ENCODE peak calls at places on chromosomes 4 and X, in five cellular contexts. One of them, this sample, is unnamed.
A peak's percentile ranks its signal among the peaks of the same experiment; 100 is the strongest.

GRCh38 chr4:17623451-17624001 is 9.1 kb downstream of the MED28 start:
- DNase-seq in ovary: no peak
- DNase-seq in heart left ventricle: no peak
- DNase-seq in A549: no peak
- DNase-seq in HepG2: no peak
- DNase-seq in this sample: no peak

GRCh38 chrX:136954930-136955329 is 74.4 kb upstream of the RBMX start:
- DNase-seq in HepG2: peak; percentile 6
- DNase-seq in A549: peak; percentile 42
- DNase-seq in heart left ventricle: no peak
- DNase-seq in ovary: no peak
- DNase-seq in this sample: no peak

GRCh38 chr4:174120446-174121142 is 162.9 kb downstream of the FBXO8 start:
- DNase-seq in A549: peak; percentile 81
- DNase-seq in heart left ventricle: peak; percentile 64
- DNase-seq in HepG2: peak; percentile 62
- DNase-seq in ovary: peak; percentile 69
- DNase-seq in this sample: no peak

GRCh38 chrX:152913354-152913753 is 15.5 kb downstream of the ZNF185 start:
- DNase-seq in HepG2: no peak
- DNase-seq in ovary: no peak
- DNase-seq in heart left ventricle: no peak
- DNase-seq in A549: no peak
- DNase-seq in this sample: no peak

GRCh38 chr4:26088433-26088928 is 174.5 kb downstream of the SMIM20 start:
- DNase-seq in ovary: no peak
- DNase-seq in A549: no peak
- DNase-seq in heart left ventricle: no peak
- DNase-seq in HepG2: no peak
- DNase-seq in this sample: no peak

GRCh38 chrX:133535066-133535465 is 119.8 kb upstream of the GPC4 start:
- DNase-seq in ovary: no peak
- DNase-seq in A549: no peak
- DNase-seq in HepG2: no peak
- DNase-seq in heart left ventricle: no peak
- DNase-seq in this sample: no peak

GRCh38 chr4:81445196-81445595 is 26.5 kb downstream of the RASGEF1B start:
- DNase-seq in heart left ventricle: no peak
- DNase-seq in A549: no peak
- DNase-seq in ovary: no peak
- DNase-seq in HepG2: no peak
- DNase-seq in this sample: no peak

GRCh38 chrX:51975811-51976210 is 82.4 kb downstream of the MAGED1 start:
- DNase-seq in A549: no peak
- DNase-seq in ovary: no peak
- DNase-seq in heart left ventricle: no peak
- DNase-seq in HepG2: peak; percentile 5
- DNase-seq in this sample: no peak

GRCh38 chr4:122139139-122139538 is 13.0 kb upstream of the BLTP1 start:
- DNase-seq in ovary: no peak
- DNase-seq in HepG2: no peak
- DNase-seq in A549: no peak
- DNase-seq in heart left ventricle: no peak
- DNase-seq in this sample: no peak

GRCh38 chr4:53059253-53059652 is 197.1 kb downstream of the RASL11B start:
- DNase-seq in A549: no peak
- DNase-seq in ovary: no peak
- DNase-seq in HepG2: no peak
- DNase-seq in heart left ventricle: no peak
- DNase-seq in this sample: no peak

DNA sequence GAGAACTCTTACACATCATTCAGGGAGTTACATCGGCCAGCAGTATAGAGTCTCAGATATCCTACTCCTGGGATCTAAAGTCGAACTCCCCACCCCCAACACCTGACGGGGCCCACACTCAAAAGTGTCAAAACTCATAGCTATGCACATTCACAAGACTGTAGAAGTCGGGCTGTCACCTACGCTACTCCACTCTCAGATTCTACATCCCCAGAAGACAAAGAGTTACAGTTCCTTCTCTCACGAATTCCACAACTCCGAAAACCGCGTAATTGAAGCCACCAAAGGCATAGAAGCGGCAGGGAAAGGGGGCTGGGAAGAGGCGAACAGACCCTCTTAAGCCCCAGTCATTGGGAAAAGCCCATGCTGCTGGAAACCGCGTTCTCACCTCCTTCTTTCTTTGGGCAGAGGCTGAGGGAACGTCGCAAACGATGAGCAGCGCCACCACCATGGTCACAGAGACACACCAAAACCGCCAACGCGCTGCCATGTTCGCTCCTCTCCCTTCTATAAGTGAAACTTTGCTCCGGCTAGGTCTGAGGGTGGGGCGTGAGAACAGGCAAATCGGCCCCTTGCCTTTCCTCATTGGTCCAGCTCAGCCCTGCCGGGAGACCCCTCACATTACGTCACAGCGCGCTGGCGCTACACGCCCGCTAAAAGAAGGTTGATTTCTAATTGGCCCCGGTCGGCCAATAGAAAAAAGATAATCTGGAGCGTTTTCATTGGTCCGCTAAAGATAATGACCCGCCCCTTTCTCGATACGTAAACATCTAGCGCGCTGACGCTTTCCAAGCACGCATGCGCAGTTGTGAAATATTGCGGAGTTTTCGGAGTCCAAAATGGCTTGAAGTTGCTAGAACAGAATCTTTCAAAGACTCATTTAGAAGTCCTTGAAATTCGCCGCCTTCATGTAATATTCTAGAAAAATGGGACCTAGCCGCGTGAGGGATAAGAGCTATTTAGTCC is at the start of gene MAGT1:
- DNase-seq in ovary: peak; percentile 88
- DNase-seq in heart left ventricle: peak; percentile 92
- DNase-seq in HepG2: peak; percentile 94
- DNase-seq in A549: peak; percentile 97
- DNase-seq in this sample: peak; percentile 85
- TF ChIP-seq POLR2A in ovary: peak; percentile 80
- TF ChIP-seq POLR2A in heart left ventricle: peak; percentile 80
- TF ChIP-seq POLR2A in HepG2: peak; percentile 89
- TF ChIP-seq POLR2A in A549: peak; percentile 85
- TF ChIP-seq POLR2A in this sample: peak; percentile 88

GRCh38 chr4:184385705-184386141 is 88.6 kb downstream of the IRF2 start:
- DNase-seq in heart left ventricle: no peak
- DNase-seq in ovary: no peak
- DNase-seq in A549: no peak
- DNase-seq in HepG2: peak; percentile 92
- DNase-seq in this sample: peak; percentile 57

GRCh38 chr4:184387351-184387750 is 87.0 kb downstream of the IRF2 start:
- DNase-seq in HepG2: no peak
- DNase-seq in A549: no peak
- DNase-seq in ovary: no peak
- DNase-seq in heart left ventricle: no peak
- DNase-seq in this sample: peak; percentile 59

GRCh38 chr4:184388106-184388505 is 86.2 kb downstream of the IRF2 start:
- DNase-seq in HepG2: no peak
- DNase-seq in heart left ventricle: no peak
- DNase-seq in A549: no peak
- DNase-seq in ovary: no peak
- DNase-seq in this sample: no peak

GRCh38 chr4:184384810-184385557 is 89.4 kb downstream of the IRF2 start:
- DNase-seq in HepG2: no peak
- DNase-seq in A549: no peak
- DNase-seq in heart left ventricle: no peak
- DNase-seq in ovary: no peak
- DNase-seq in this sample: no peak

GRCh38 chr4:184386271-184386781 is 88.0 kb downstream of the IRF2 start:
- DNase-seq in heart left ventricle: no peak
- DNase-seq in ovary: no peak
- DNase-seq in A549: no peak
- DNase-seq in HepG2: no peak
- DNase-seq in this sample: no peak
- TF ChIP-seq POLR2A in heart left ventricle: no peak
- TF ChIP-seq POLR2A in ovary: no peak
- TF ChIP-seq POLR2A in A549: no peak
- TF ChIP-seq POLR2A in HepG2: no peak
- TF ChIP-seq POLR2A in this sample: no peak

GRCh38 chr4:1027219-1027915 is 15.9 kb downstream of the FGFRL1 start:
- DNase-seq in A549: no peak
- DNase-seq in heart left ventricle: no peak
- DNase-seq in ovary: no peak
- DNase-seq in HepG2: no peak
- DNase-seq in this sample: no peak

GRCh38 chr4:1026115-1026514 is 14.7 kb downstream of the FGFRL1 start:
- DNase-seq in HepG2: no peak
- DNase-seq in heart left ventricle: no peak
- DNase-seq in ovary: no peak
- DNase-seq in A549: no peak
- DNase-seq in this sample: peak; percentile 67

GRCh38 chr4:1029536-1029935 is 18.1 kb downstream of the FGFRL1 start:
- DNase-seq in ovary: no peak
- DNase-seq in HepG2: no peak
- DNase-seq in heart left ventricle: no peak
- DNase-seq in A549: no peak
- DNase-seq in this sample: no peak

GRCh38 chr4:1028574-1029220 is 17.3 kb downstream of the FGFRL1 start:
- DNase-seq in HepG2: no peak
- DNase-seq in A549: no peak
- DNase-seq in ovary: no peak
- DNase-seq in heart left ventricle: no peak
- DNase-seq in this sample: no peak

GRCh38 chr4:1027916-1028240 is 16.5 kb downstream of the FGFRL1 start:
- DNase-seq in ovary: no peak
- DNase-seq in heart left ventricle: no peak
- DNase-seq in HepG2: no peak
- DNase-seq in A549: no peak
- DNase-seq in this sample: no peak
- TF ChIP-seq POLR2A in ovary: no peak
- TF ChIP-seq POLR2A in heart left ventricle: no peak
- TF ChIP-seq POLR2A in HepG2: no peak
- TF ChIP-seq POLR2A in A549: no peak
- TF ChIP-seq POLR2A in this sample: no peak

GRCh38 chrX:153934473-153935325 is at the start of gene NAA10:
- DNase-seq in ovary: peak; percentile 72
- DNase-seq in heart left ventricle: peak; percentile 85
- DNase-seq in A549: peak; percentile 72
- DNase-seq in HepG2: peak; percentile 32
- DNase-seq in this sample: peak; percentile 85
- TF ChIP-seq POLR2A in ovary: no peak
- TF ChIP-seq POLR2A in heart left ventricle: peak; percentile 55
- TF ChIP-seq POLR2A in A549: peak; percentile 63
- TF ChIP-seq POLR2A in HepG2: no peak
- TF ChIP-seq POLR2A in this sample: no peak

DNA sequence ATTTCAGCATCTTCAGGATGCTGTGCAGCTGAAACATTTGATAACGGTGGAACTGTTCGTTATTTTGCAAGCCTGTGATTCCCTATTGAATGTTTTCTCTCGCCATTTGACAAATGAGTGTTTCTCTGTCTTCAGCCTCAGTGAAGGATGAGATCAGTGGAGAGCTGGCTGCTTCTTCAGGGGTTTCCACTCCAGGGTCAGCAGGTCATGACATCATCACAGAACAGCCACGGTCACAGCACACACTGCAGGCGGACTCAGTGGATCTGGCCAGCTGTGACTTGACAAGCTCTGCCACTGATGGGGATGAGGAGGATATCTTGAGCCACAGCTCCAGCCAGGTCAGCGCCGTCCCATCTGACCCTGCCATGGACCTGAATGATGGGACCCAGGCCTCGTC is 52.6 kb downstream of the HTT start:
- DNase-seq in A549: no peak
- DNase-seq in HepG2: no peak
- DNase-seq in heart left ventricle: no peak
- DNase-seq in ovary: no peak
- DNase-seq in this sample: no peak
- TF ChIP-seq POLR2A in A549: no peak
- TF ChIP-seq POLR2A in HepG2: no peak
- TF ChIP-seq POLR2A in heart left ventricle: no peak
- TF ChIP-seq POLR2A in ovary: no peak
- TF ChIP-seq POLR2A in this sample: no peak

DNA sequence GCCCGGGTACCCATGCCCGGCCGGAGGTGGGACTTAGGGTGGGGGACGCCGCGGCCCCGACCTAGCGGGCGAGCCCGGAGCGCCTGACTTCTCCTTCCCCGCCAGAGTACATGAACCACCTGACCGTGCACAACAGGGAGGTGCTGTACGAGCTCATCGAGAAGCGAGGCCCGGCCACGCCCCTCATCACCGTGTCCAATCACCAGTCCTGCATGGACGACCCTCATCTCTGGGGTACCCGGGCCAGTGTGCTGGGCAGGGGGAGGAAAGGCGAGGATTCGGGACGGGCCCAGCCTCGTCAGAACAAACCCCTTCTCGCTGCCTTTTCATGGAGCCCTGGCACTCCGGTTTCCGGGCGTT is 622 bp downstream of the TAFAZZIN start:
- DNase-seq in ovary: peak; percentile 72
- DNase-seq in HepG2: peak; percentile 45
- DNase-seq in heart left ventricle: peak; percentile 75
- DNase-seq in A549: peak; percentile 67
- DNase-seq in this sample: peak; percentile 88
- TF ChIP-seq POLR2A in ovary: peak; percentile 21
- TF ChIP-seq POLR2A in HepG2: peak; percentile 68
- TF ChIP-seq POLR2A in heart left ventricle: peak; percentile 7
- TF ChIP-seq POLR2A in A549: peak; percentile 53
- TF ChIP-seq POLR2A in this sample: peak; percentile 40

DNA sequence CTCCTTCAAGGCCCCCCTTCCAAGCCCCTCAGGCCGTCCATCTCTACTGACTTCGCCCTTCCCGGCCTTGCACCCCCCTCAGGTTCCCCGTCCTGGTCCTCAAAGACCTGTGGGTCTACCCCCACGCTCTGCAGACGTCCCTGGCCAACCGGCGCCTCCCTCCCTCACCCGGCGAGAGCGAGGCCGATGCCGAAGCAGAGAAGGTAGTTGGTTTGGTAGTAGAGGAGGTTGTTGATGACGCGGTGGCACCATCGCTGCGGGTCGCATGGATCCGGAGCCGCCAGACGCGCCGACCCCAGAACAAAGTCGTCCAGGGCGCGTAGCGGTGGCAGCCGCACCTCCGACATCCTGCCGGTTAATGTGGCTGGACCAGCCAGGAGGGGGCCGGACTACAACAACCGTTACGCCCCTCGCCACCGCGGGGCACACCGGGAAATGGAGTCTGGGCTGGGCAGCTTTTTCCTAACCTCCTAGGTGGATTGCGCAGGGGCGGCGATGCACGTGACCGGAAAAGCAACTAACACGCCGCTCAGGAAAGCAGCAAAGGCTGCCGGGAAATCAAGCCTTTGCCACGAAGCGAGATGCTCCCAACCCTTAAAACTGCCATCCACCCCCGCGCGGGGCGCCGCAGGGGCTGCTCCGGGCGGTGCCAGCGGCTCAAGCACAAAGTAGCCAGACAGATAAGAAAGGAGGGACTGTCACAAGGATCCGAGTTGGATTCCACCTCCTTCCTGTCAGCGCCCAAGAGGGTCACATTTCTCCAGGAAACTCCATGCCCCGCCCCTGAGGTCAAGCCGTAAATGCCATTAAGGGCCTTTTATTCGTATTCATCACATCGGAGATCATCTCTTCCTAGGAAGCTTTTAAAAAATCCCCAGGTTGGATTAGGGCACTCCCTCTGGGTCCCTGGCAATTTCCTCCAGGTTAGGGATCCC is at the start of gene PRAF2:
- DNase-seq in ovary: peak; percentile 89
- DNase-seq in heart left ventricle: peak; percentile 95
- DNase-seq in A549: peak; percentile 93
- DNase-seq in HepG2: no peak
- DNase-seq in this sample: peak; percentile 97
- TF ChIP-seq POLR2A in ovary: no peak
- TF ChIP-seq POLR2A in heart left ventricle: peak; percentile 71
- TF ChIP-seq POLR2A in A549: peak; percentile 63
- TF ChIP-seq POLR2A in HepG2: no peak
- TF ChIP-seq POLR2A in this sample: peak; percentile 15